ENCODE peak calls at places on chromosomes 3 and 15, in eight cellular contexts. One of them, this sample, is unnamed.

GRCh38 chr3:107525101-107525953 is 2.6 kb downstream of the BBX start:
- DNase-seq in Daoy: peak
- DNase-seq in mesenchymal stem cell: peak
- DNase-seq in T-helper 17 cell: peak
- DNase-seq in gastrocnemius medialis: peak
- DNase-seq in heart left ventricle: peak
- DNase-seq in Panc1: no peak
- DNase-seq in EL: peak
- DNase-seq in this sample: peak

GRCh38 chr3:13349823-13350222 is 70.3 kb downstream of the NUP210 start:
- DNase-seq in mesenchymal stem cell: no peak
- DNase-seq in Daoy: no peak
- DNase-seq in EL: no peak
- DNase-seq in gastrocnemius medialis: no peak
- DNase-seq in Panc1: no peak
- DNase-seq in T-helper 17 cell: no peak
- DNase-seq in heart left ventricle: no peak
- DNase-seq in this sample: no peak

GRCh38 chr15:29593629-29594028 is 228.6 kb downstream of the TJP1 start:
- DNase-seq in mesenchymal stem cell: no peak
- DNase-seq in T-helper 17 cell: no peak
- DNase-seq in gastrocnemius medialis: no peak
- DNase-seq in heart left ventricle: no peak
- DNase-seq in EL: no peak
- DNase-seq in Daoy: no peak
- DNase-seq in Panc1: no peak
- DNase-seq in this sample: no peak

GRCh38 chr3:139930201-139930600 is 4.8 kb upstream of the CLSTN2 start:
- DNase-seq in EL: no peak
- DNase-seq in mesenchymal stem cell: no peak
- DNase-seq in T-helper 17 cell: no peak
- DNase-seq in Panc1: no peak
- DNase-seq in gastrocnemius medialis: no peak
- DNase-seq in heart left ventricle: no peak
- DNase-seq in Daoy: no peak
- DNase-seq in this sample: no peak

GRCh38 chr3:156360116-156360515 is 194.8 kb downstream of the SSR3 start:
- DNase-seq in gastrocnemius medialis: no peak
- DNase-seq in T-helper 17 cell: no peak
- DNase-seq in Daoy: no peak
- DNase-seq in heart left ventricle: no peak
- DNase-seq in mesenchymal stem cell: no peak
- DNase-seq in EL: no peak
- DNase-seq in Panc1: no peak
- DNase-seq in this sample: no peak

GRCh38 chr3:135329479-135329878 is 534.4 kb downstream of the EPHB1 start:
- DNase-seq in Panc1: no peak
- DNase-seq in mesenchymal stem cell: no peak
- DNase-seq in EL: no peak
- DNase-seq in Daoy: peak
- DNase-seq in heart left ventricle: peak
- DNase-seq in T-helper 17 cell: no peak
- DNase-seq in gastrocnemius medialis: no peak
- DNase-seq in this sample: no peak

GRCh38 chr3:114272271-114272670 is 21.6 kb upstream of the TIGIT start:
- DNase-seq in gastrocnemius medialis: no peak
- DNase-seq in Daoy: no peak
- DNase-seq in Panc1: no peak
- DNase-seq in heart left ventricle: no peak
- DNase-seq in mesenchymal stem cell: no peak
- DNase-seq in T-helper 17 cell: no peak
- DNase-seq in EL: no peak
- DNase-seq in this sample: no peak

GRCh38 chr3:113166719-113167492 is 44.5 kb upstream of the BOC start:
- DNase-seq in Panc1: no peak
- DNase-seq in Daoy: peak
- DNase-seq in T-helper 17 cell: no peak
- DNase-seq in heart left ventricle: peak
- DNase-seq in EL: peak
- DNase-seq in mesenchymal stem cell: peak
- DNase-seq in gastrocnemius medialis: peak
- DNase-seq in this sample: peak

GRCh38 chr3:37225481-37225880 is 51.1 kb upstream of the LRRFIP2 start:
- DNase-seq in heart left ventricle: no peak
- DNase-seq in EL: no peak
- DNase-seq in Panc1: no peak
- DNase-seq in gastrocnemius medialis: no peak
- DNase-seq in mesenchymal stem cell: no peak
- DNase-seq in Daoy: no peak
- DNase-seq in T-helper 17 cell: no peak
- DNase-seq in this sample: no peak

GRCh38 chr3:30760040-30760439 is 134.4 kb downstream of the GADL1 start:
- DNase-seq in gastrocnemius medialis: no peak
- DNase-seq in mesenchymal stem cell: peak
- DNase-seq in heart left ventricle: no peak
- DNase-seq in Daoy: no peak
- DNase-seq in Panc1: no peak
- DNase-seq in EL: peak
- DNase-seq in T-helper 17 cell: no peak
- DNase-seq in this sample: no peak

GRCh38 chr3:152037953-152038352 is 164.5 kb downstream of the SUCNR1 start:
- DNase-seq in gastrocnemius medialis: no peak
- DNase-seq in T-helper 17 cell: no peak
- DNase-seq in heart left ventricle: no peak
- DNase-seq in EL: no peak
- DNase-seq in mesenchymal stem cell: no peak
- DNase-seq in Daoy: no peak
- DNase-seq in Panc1: no peak
- DNase-seq in this sample: no peak

GRCh38 chr15:71201471-71201870 is 86.2 kb downstream of the THSD4 start:
- DNase-seq in T-helper 17 cell: no peak
- DNase-seq in gastrocnemius medialis: no peak
- DNase-seq in EL: no peak
- DNase-seq in mesenchymal stem cell: no peak
- DNase-seq in heart left ventricle: peak
- DNase-seq in Panc1: no peak
- DNase-seq in Daoy: no peak
- DNase-seq in this sample: no peak

GRCh38 chr15:100720406-100720967 is 118.1 kb downstream of the ASB7 start:
- DNase-seq in gastrocnemius medialis: no peak
- DNase-seq in T-helper 17 cell: no peak
- DNase-seq in EL: no peak
- DNase-seq in Panc1: no peak
- DNase-seq in Daoy: no peak
- DNase-seq in mesenchymal stem cell: no peak
- DNase-seq in heart left ventricle: no peak
- DNase-seq in this sample: no peak

GRCh38 chr15:49855917-49856637 is 235.2 kb downstream of the DTWD1 start:
- DNase-seq in Panc1: no peak
- DNase-seq in T-helper 17 cell: no peak
- DNase-seq in heart left ventricle: peak
- DNase-seq in gastrocnemius medialis: no peak
- DNase-seq in EL: peak
- DNase-seq in Daoy: no peak
- DNase-seq in mesenchymal stem cell: peak
- DNase-seq in this sample: peak

GRCh38 chr3:127697531-127698240 is 24.9 kb downstream of the ABTB1 start:
- DNase-seq in gastrocnemius medialis: peak
- DNase-seq in EL: peak
- DNase-seq in Daoy: peak
- DNase-seq in T-helper 17 cell: no peak
- DNase-seq in heart left ventricle: peak
- DNase-seq in mesenchymal stem cell: peak
- DNase-seq in Panc1: no peak
- DNase-seq in this sample: peak

GRCh38 chr3:10520118-10520517 is 14.7 kb upstream of the ATP2B2 start:
- DNase-seq in gastrocnemius medialis: no peak
- DNase-seq in mesenchymal stem cell: no peak
- DNase-seq in Panc1: no peak
- DNase-seq in heart left ventricle: no peak
- DNase-seq in T-helper 17 cell: no peak
- DNase-seq in EL: no peak
- DNase-seq in Daoy: no peak
- DNase-seq in this sample: no peak

GRCh38 chr3:181250714-181251113 is 261.2 kb upstream of the DNAJC19 start:
- DNase-seq in EL: no peak
- DNase-seq in Panc1: no peak
- DNase-seq in T-helper 17 cell: no peak
- DNase-seq in mesenchymal stem cell: no peak
- DNase-seq in gastrocnemius medialis: no peak
- DNase-seq in Daoy: no peak
- DNase-seq in heart left ventricle: no peak
- DNase-seq in this sample: no peak

GRCh38 chr3:62876064-62876463 is 848 bp upstream of the CADPS start:
- DNase-seq in heart left ventricle: peak
- DNase-seq in T-helper 17 cell: no peak
- DNase-seq in gastrocnemius medialis: no peak
- DNase-seq in Daoy: peak
- DNase-seq in EL: peak
- DNase-seq in mesenchymal stem cell: peak
- DNase-seq in Panc1: no peak
- DNase-seq in this sample: peak

GRCh38 chr15:89401636-89402252 is 67.1 kb upstream of the POLG start:
- DNase-seq in heart left ventricle: no peak
- DNase-seq in Daoy: peak
- DNase-seq in T-helper 17 cell: no peak
- DNase-seq in Panc1: no peak
- DNase-seq in mesenchymal stem cell: peak
- DNase-seq in EL: peak
- DNase-seq in gastrocnemius medialis: no peak
- DNase-seq in this sample: peak

GRCh38 chr3:101966202-101966722 is 116.9 kb downstream of the NFKBIZ start:
- DNase-seq in gastrocnemius medialis: no peak
- DNase-seq in Daoy: no peak
- DNase-seq in mesenchymal stem cell: no peak
- DNase-seq in heart left ventricle: no peak
- DNase-seq in EL: no peak
- DNase-seq in Panc1: no peak
- DNase-seq in T-helper 17 cell: no peak
- DNase-seq in this sample: peak

GRCh38 chr3:138591392-138591791 is 2.7 kb downstream of the CEP70 start:
- DNase-seq in mesenchymal stem cell: no peak
- DNase-seq in T-helper 17 cell: no peak
- DNase-seq in gastrocnemius medialis: no peak
- DNase-seq in EL: no peak
- DNase-seq in heart left ventricle: no peak
- DNase-seq in Daoy: no peak
- DNase-seq in Panc1: no peak
- DNase-seq in this sample: no peak

GRCh38 chr3:40642812-40643211 is 118.1 kb downstream of the ZNF621 start:
- DNase-seq in heart left ventricle: no peak
- DNase-seq in T-helper 17 cell: no peak
- DNase-seq in mesenchymal stem cell: no peak
- DNase-seq in EL: no peak
- DNase-seq in Daoy: no peak
- DNase-seq in gastrocnemius medialis: no peak
- DNase-seq in Panc1: no peak
- DNase-seq in this sample: no peak

GRCh38 chr3:13535526-13535875 is 13.4 kb upstream of the FBLN2 start:
- DNase-seq in EL: no peak
- DNase-seq in gastrocnemius medialis: no peak
- DNase-seq in mesenchymal stem cell: no peak
- DNase-seq in heart left ventricle: no peak
- DNase-seq in Daoy: no peak
- DNase-seq in Panc1: no peak
- DNase-seq in T-helper 17 cell: no peak
- DNase-seq in this sample: no peak

GRCh38 chr3:73602171-73602570 is 22.6 kb downstream of the PDZRN3 start:
- DNase-seq in gastrocnemius medialis: no peak
- DNase-seq in heart left ventricle: peak
- DNase-seq in Daoy: no peak
- DNase-seq in mesenchymal stem cell: peak
- DNase-seq in T-helper 17 cell: no peak
- DNase-seq in Panc1: no peak
- DNase-seq in EL: peak
- DNase-seq in this sample: peak

This sample was measured in fibroblast of gingiva.